ENCODE peak calls at places on chromosomes 1 and 21, in five cellular contexts. T is NT2/D1, K is H1, O is GM12878, E is HepG2. U is an unnamed sample.

GRCh38 chr1:85957760-85958159 is 198.8 kb downstream of the COL24A1 start:
- DNase-seq in O (no peak), E (no peak), K (no peak), T (no peak), U (no peak)

GRCh38 chr1:181409981-181410380 is 73.3 kb upstream of the CACNA1E start:
- DNase-seq in O (no peak), E (no peak), T (no peak), K (no peak), U (no peak)

GRCh38 chr1:89671775-89672488 is 39.0 kb downstream of the LRRC8C start:
- DNase-seq in O (no peak), T (no peak), K (no peak), E (no peak), U (no peak)

GRCh38 chr1:10779201-10779600 is 17.2 kb downstream of the CASZ1 start:
- DNase-seq in O (no peak), K (no peak), E (no peak), T (no peak), U (no peak)

GRCh38 chr21:45470087-45470515 is 65.1 kb downstream of the COL18A1 start:
- DNase-seq in K (no peak), E (no peak), O (no peak), T (no peak), U (no peak)

GRCh38 chr1:104353580-104353979 is 603.9 kb downstream of the AMY1C start:
- DNase-seq in K (no peak), O (no peak), E (no peak), T (no peak), U (no peak)

GRCh38 chr1:91374086-91374485 is 30.6 kb downstream of the HFM1 start:
- DNase-seq in K (no peak), O (no peak), E (no peak), T (no peak), U (no peak)

GRCh38 chr1:221336141-221336540 is 405.7 kb downstream of the DUSP10 start:
- DNase-seq in E (peak), O (no peak), K (no peak), T (no peak), U (no peak)

GRCh38 chr1:160399544-160400283 is 650 bp upstream of the VANGL2 start:
- DNase-seq in T (peak), O (no peak), K (no peak), E (no peak), U (no peak)

GRCh38 chr1:160400284-160400645 is at the start of gene VANGL2:
- DNase-seq in O (no peak), E (no peak), T (peak), K (peak), U (peak)

GRCh38 chr1:160401972-160402795 is 1.8 kb downstream of the VANGL2 start:
- DNase-seq in O (no peak), T (no peak), E (no peak), K (no peak), U (no peak)

GRCh38 chr1:160401487-160401805 is 1.1 kb downstream of the VANGL2 start:
- DNase-seq in T (no peak), K (no peak), O (no peak), E (no peak), U (no peak)

GRCh38 chr1:160400646-160401486 is 502 bp downstream of the VANGL2 start:
- DNase-seq in K (peak), E (no peak), O (no peak), T (no peak), U (peak)
- TF ChIP-seq SUZ12 in K (no peak), E (no peak), O (peak), T (no peak), U (no peak)

DNA sequence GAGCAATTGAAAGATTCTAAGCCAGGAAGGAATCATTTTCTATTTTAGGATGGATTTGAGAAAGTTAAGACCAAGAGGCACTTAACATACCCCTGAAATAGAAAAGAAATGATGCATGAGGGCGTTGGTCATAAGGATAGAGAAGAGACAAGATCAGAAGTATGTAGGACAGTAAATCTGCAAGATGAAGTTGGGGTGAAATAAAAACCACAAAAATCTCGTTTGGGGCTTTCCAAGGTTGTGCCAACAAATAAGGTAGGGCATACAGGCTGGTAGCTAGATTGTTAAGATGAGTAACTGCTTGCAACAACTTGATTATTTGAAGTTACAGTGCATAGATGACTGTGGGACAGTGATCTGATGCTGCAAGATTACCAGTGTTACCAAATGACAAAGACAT is 2.6 kb upstream of the BRWD1 start:
- DNase-seq in O (no peak), E (no peak), K (no peak), T (no peak), U (no peak)
- TF ChIP-seq SUZ12 in O (no peak), E (no peak), K (no peak), T (no peak), U (no peak)

DNA sequence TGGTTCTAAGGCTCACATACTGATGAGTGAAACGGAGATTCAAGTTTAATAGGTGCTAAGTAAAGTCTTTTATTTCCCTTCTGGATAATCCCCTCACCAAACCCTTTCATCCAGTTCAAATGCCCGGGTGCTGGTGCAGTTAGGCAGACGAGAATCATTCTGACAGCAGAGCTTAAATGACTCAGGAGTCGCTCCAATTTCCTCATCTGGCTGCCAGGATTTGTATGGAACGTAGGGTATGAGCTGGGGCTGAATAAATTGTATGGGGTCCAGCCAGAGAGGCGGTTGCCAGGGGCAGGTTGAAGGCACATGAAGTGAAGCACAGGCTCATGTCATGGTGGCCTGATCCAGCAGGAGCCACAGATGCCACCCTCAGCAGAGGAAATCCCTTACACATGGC is 76.0 kb downstream of the PAPPA2 start:
- DNase-seq in K (no peak), E (no peak), T (no peak), O (no peak), U (no peak)
- TF ChIP-seq SUZ12 in K (no peak), E (no peak), T (no peak), O (no peak), U (no peak)

DNA sequence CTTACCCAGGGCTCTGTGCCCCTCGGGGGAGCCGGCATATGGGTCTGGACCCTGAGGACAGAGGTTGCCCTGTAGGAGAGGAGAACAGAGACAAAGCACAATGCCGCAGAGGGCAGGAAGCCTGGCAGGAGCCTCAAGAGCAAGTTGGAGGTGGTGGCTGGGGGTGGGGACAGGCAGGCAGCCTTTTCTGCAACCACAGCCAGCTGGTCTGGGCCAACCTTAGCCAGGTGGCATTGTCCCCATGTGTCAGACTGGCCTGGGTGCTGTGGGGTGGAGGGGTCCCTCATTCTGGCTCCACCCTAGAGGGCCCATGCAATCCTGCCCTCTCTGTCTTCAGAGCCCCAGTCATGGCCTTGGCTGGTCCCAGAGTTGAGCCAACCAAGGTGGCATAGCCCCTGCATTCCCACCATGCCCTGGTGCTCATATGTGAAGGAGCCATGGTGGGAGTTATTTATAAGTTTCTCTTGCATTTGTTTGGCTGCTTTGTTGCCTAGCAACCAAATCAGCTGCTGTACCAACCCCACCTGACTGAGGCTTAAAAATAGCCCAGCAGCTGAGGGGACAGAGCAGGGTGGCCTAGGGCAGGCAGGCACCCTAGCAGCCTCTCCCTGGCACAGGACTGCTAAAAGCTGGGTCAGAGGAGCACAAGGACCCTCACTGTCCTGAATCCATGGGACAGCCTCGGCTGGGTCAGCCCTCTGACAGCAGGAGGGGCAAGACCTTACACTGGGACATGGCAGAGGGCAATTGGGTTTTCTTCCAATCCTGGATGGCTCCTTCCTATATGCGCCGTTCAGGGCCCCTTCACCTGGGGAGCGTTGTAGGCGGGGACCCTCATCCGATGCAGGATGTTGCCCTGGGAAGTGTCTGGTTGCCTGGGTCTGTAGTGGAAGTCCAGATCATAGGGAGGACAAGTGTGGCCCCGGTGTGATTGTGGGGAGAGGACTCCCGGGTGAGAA is 19.5 kb downstream of the MAP7D1 start:
- DNase-seq in K (peak), E (no peak), O (no peak), T (no peak), U (no peak)
- TF ChIP-seq SUZ12 in K (no peak), E (no peak), O (no peak), T (no peak), U (no peak)

GRCh38 chr1:155954645-155955044 is 13.2 kb downstream of the RXFP4 start:
- DNase-seq in T (no peak), O (no peak), E (no peak), K (no peak), U (no peak)

GRCh38 chr1:155961937-155962336 is 16.4 kb downstream of the ARHGEF2 start:
- DNase-seq in O (no peak), K (no peak), E (no peak), T (no peak), U (no peak)

GRCh38 chr1:155952505-155952890 is 11.1 kb downstream of the RXFP4 start:
- DNase-seq in O (no peak), E (no peak), T (no peak), K (no peak), U (no peak)

GRCh38 chr1:155960081-155960745 is 18.1 kb downstream of the ARHGEF2 start:
- DNase-seq in K (no peak), T (no peak), E (no peak), O (no peak), U (no peak)

DNA sequence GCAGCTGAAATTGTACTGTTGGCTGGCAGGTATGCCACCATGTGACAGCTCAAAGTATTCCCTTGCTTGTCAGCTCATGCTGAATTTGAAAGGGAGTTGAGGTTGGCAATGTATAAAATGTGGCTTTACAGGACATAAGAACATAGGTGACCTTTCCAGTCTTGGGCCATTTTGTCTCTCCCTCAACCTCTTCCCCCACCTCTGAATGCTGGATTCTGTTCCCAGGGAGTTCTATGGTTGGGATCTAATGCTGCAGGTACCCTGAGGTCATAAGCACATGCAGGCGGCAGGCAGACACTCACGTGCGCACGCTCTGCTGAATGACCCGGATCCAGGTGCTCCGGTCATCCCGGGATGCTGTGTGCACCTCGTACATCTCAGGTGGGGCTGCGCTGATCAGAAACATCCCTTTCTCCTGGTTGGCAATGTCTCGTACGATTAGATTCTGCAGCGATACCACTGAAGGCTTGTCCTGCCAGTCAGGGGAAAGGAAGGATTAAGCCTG is 16.0 kb downstream of the RXFP4 start:
- DNase-seq in K (no peak), T (no peak), E (no peak), O (no peak), U (no peak)
- TF ChIP-seq SUZ12 in K (no peak), T (no peak), E (no peak), O (no peak), U (no peak)

U was measured in HEK293T.